ENCODE peak calls at places on chromosomes 3 and 15, in five cellular contexts. H is hippocampal formation, N is foreskin keratinocyte, G is NT2/D1, Y is GM03348. P is an unnamed sample.

GRCh38 chr3:187212705-187213104 is 15.4 kb downstream of the RTP1 start:
- DNase-seq in H (no peak), G (no peak), N (no peak), Y (no peak), P (no peak)

GRCh38 chr3:123792473-123793201 is 91.5 kb downstream of the MYLK start:
- DNase-seq in Y (no peak), N (peak), G (no peak), H (no peak), P (no peak)

GRCh38 chr3:162391301-162391700 is 894.7 kb downstream of the OTOL1 start:
- DNase-seq in G (no peak), H (no peak), N (peak), Y (peak), P (peak)

GRCh38 chr15:61250613-61251012 is 21.5 kb upstream of the RORA start:
- DNase-seq in N (no peak), H (no peak), Y (no peak), G (no peak), P (no peak)

GRCh38 chr3:50615190-50615589 is 1.8 kb upstream of the MAPKAPK3 start:
- DNase-seq in G (no peak), N (no peak), Y (no peak), H (no peak), P (no peak)

GRCh38 chr15:48510976-48511375 is 134.5 kb downstream of the FBN1 start:
- DNase-seq in H (no peak), Y (peak), G (no peak), N (no peak), P (no peak)

GRCh38 chr15:76935620-76936019 is 4.1 kb downstream of the RCN2 start:
- DNase-seq in Y (no peak), G (no peak), H (no peak), N (no peak), P (no peak)

GRCh38 chr15:41797194-41797593 is 22.9 kb downstream of the MAPKBP1 start:
- DNase-seq in H (no peak), N (no peak), G (no peak), Y (no peak), P (no peak)

GRCh38 chr3:100737334-100737733 is 28.0 kb downstream of the TFG start:
- DNase-seq in Y (peak), H (no peak), G (peak), N (no peak), P (peak)

P was measured in cardiac fibroblast.